ENCODE peak calls at places on chromosomes 13 and 19, in four cellular contexts. X is aorta; B is CD8-positive, alpha-beta memory T cell; R is heart left ventricle. Z is an unnamed sample.

GRCh38 chr19:38569368-38569983 is 48.3 kb downstream of the MAP4K1 start:
- DNase-seq in X (no peak), R (no peak), B (no peak), Z (no peak)

GRCh38 chr19:10334340-10335148 is 1.2 kb upstream of the RAVER1 start:
- DNase-seq in R (peak; percentile 94), X (peak; percentile 95), B (no peak), Z (no peak)

GRCh38 chr19:28523619-28524018 is 689.3 kb downstream of the UQCRFS1 start:
- DNase-seq in B (no peak), R (no peak), X (no peak), Z (no peak)

GRCh38 chr19:16527971-16528521 is 14.2 kb downstream of the CHERP start:
- DNase-seq in B (peak; percentile 21), R (no peak), X (no peak), Z (peak; percentile 25)

GRCh38 chr19:17495639-17496265 is 15.7 kb upstream of the PGLS start:
- DNase-seq in R (no peak), X (no peak), B (no peak), Z (no peak)

GRCh38 chr13:113815151-113816058 is 48.5 kb downstream of the GAS6 start:
- DNase-seq in X (no peak), B (no peak), R (no peak), Z (no peak)

GRCh38 chr19:20103091-20103501 is 25.3 kb downstream of the ZNF90 start:
- DNase-seq in R (no peak), B (no peak), X (no peak), Z (no peak)

GRCh38 chr13:31012285-31013024 is 80.0 kb downstream of the TEX26 start:
- DNase-seq in B (no peak), X (no peak), R (no peak), Z (no peak)

GRCh38 chr13:104920091-104920490 is 1615.4 kb downstream of the EFNB2 start:
- DNase-seq in R (no peak), X (no peak), B (no peak), Z (no peak)

GRCh38 chr19:13883665-13884064 is 6.7 kb downstream of the NANOS3 start:
- DNase-seq in B (no peak), X (no peak), R (no peak), Z (no peak)

GRCh38 chr13:62085337-62085736 is 669.7 kb upstream of the PCDH20 start:
- DNase-seq in B (no peak), X (no peak), R (no peak), Z (no peak)

GRCh38 chr19:11612816-11613511 is 15.7 kb downstream of the ZNF627 start:
- DNase-seq in X (no peak), R (no peak), B (no peak), Z (no peak)

GRCh38 chr19:48218964-48219363 is 36.7 kb downstream of the CARD8 start:
- DNase-seq in B (no peak), R (no peak), X (no peak), Z (no peak)

GRCh38 chr19:17121736-17122293 is 46.2 kb downstream of the MYO9B start:
- DNase-seq in B (no peak), R (no peak), X (peak; percentile 75), Z (no peak)

GRCh38 chr13:38346764-38347163 is 2.9 kb upstream of the UFM1 start:
- DNase-seq in X (no peak), R (no peak), B (no peak), Z (no peak)

DNA sequence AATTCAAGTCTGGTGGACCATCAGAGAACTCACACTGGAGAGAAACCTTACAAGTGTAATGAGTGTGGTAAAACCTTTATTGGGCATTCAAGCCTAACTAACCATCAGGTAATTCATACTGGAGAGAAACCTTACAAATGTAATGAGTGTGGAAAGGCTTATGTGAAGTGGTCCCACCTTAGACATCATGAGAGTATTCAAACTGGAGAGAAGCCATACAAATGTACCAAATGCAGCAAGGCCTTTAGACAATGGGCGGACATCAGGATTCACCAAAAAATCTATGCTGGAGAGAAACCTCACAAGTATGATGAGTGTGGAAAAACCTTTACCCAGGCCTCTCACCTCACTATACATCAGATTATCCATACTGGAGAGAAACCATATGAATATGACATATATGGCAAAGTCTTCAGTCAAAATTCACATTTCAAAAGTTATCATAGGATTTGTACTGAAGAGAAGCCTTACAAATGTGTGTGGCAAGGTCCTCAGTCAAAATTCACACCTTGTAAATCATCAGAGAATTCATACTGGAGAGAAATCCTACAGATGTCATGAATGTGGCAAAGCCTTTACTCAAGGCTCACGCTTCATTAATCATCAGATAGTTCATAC is 19.7 kb upstream of the ZNF665 start:
- DNase-seq in B (no peak), X (no peak), R (no peak), Z (no peak)
- H3K9me3 ChIP-seq in B (peaks cover 86% of the 10 kb centered on the region), X (peaks cover 22% of the 10 kb centered on the region), R (peaks cover 97% of the 10 kb centered on the region), Z (peaks cover 43% of the 10 kb centered on the region)

DNA sequence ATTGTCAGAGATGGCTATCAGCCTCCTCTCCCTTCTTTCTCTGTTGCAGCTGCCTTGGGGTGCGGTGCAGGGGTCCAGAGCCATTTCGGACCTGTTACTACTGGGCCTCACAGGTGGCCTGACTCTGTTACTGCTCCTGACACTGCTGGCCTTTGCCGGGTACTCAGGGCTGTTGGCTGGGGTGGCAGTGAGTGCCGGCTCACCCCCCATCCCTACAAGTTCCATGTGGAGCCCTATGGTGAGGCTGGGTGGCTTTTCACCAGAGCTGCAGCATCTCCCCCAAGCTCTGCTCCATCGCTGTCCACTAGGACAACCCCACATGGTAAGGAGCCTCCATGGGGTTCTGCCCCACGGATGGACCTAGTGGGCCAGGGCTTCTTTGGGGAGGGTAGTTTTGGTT is 13.7 kb upstream of the ZNF492 start:
- DNase-seq in X (no peak), R (no peak), B (no peak), Z (no peak)
- H3K9me3 ChIP-seq in X (no peaks in the 10 kb centered on the region), R (no peaks in the 10 kb centered on the region), B (no peaks in the 10 kb centered on the region), Z (no peaks in the 10 kb centered on the region)

GRCh38 chr19:36526581-36526980 is 1.5 kb downstream of the ZNF260 start:
- DNase-seq in R (no peak), B (no peak), X (no peak), Z (no peak)
- H3K9me3 ChIP-seq in R (peaks cover 10% of the 10 kb centered on the region), B (peaks cover 11% of the 10 kb centered on the region), X (peaks cover 10% of the 10 kb centered on the region), Z (peaks cover 8% of the 10 kb centered on the region)

DNA sequence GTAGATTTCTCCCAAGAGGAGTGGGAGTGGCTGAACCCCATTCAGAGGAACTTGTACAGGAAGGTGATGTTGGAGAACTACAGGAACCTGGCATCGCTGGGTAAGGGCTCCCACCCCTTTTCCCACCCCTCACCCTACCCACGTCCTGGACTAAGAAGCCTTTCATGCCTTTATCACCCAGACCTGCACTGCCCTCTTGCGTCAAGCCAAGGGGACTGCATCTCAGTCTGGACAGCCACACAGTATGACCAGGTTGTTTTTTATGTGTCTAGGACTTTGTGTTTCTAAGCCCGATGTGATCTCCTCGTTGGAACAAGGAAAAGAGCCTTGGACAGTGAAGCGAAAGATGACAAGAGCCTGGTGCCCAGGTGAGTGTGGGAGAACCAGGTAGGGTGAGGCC is 8.8 kb downstream of the ZFP28 start:
- DNase-seq in X (no peak), R (no peak), B (no peak), Z (no peak)
- H3K9me3 ChIP-seq in X (peaks cover 39% of the 10 kb centered on the region), R (peaks cover 42% of the 10 kb centered on the region), B (peaks cover 43% of the 10 kb centered on the region), Z (peaks cover 22% of the 10 kb centered on the region)

Z was measured in T-helper 17 cell.